ENCODE peak calls at places on chromosome 13, in four cellular contexts. One of them, this sample, is unnamed.

GRCh38 chr13:46675016-46675415 is 121.9 kb downstream of the ESD start:
- DNase-seq in left ventricle myocardium inferior: no peak
- DNase-seq in IMR-90: no peak
- DNase-seq in progenitor cell of endocrine pancreas: no peak
- DNase-seq in this sample: no peak

GRCh38 chr13:24698686-24699085 is 18.5 kb downstream of the ATP12A start:
- DNase-seq in IMR-90: no peak
- DNase-seq in left ventricle myocardium inferior: no peak
- DNase-seq in progenitor cell of endocrine pancreas: no peak
- DNase-seq in this sample: no peak

GRCh38 chr13:44305845-44306244 is 67.8 kb upstream of the SERP2 start:
- DNase-seq in IMR-90: peak
- DNase-seq in left ventricle myocardium inferior: no peak
- DNase-seq in progenitor cell of endocrine pancreas: no peak
- DNase-seq in this sample: no peak

GRCh38 chr13:82850644-82851043 is 1031.6 kb downstream of the SLITRK1 start:
- DNase-seq in progenitor cell of endocrine pancreas: no peak
- DNase-seq in left ventricle myocardium inferior: no peak
- DNase-seq in IMR-90: no peak
- DNase-seq in this sample: no peak

GRCh38 chr13:35469781-35470380 is 6.6 kb downstream of the MAB21L1 start:
- DNase-seq in left ventricle myocardium inferior: no peak
- DNase-seq in IMR-90: no peak
- DNase-seq in progenitor cell of endocrine pancreas: no peak
- DNase-seq in this sample: no peak

GRCh38 chr13:28751210-28751935 is 32.6 kb upstream of the SLC46A3 start:
- DNase-seq in IMR-90: no peak
- DNase-seq in left ventricle myocardium inferior: no peak
- DNase-seq in progenitor cell of endocrine pancreas: no peak
- DNase-seq in this sample: no peak

GRCh38 chr13:82136880-82137279 is 1745.4 kb downstream of the SLITRK1 start:
- DNase-seq in left ventricle myocardium inferior: no peak
- DNase-seq in progenitor cell of endocrine pancreas: no peak
- DNase-seq in IMR-90: no peak
- DNase-seq in this sample: no peak

GRCh38 chr13:97276862-97277269 is 54.7 kb downstream of the MBNL2 start:
- DNase-seq in progenitor cell of endocrine pancreas: no peak
- DNase-seq in left ventricle myocardium inferior: no peak
- DNase-seq in IMR-90: no peak
- DNase-seq in this sample: no peak

GRCh38 chr13:106513608-106514007 is 21.9 kb downstream of the EFNB2 start:
- DNase-seq in IMR-90: no peak
- DNase-seq in progenitor cell of endocrine pancreas: no peak
- DNase-seq in left ventricle myocardium inferior: no peak
- DNase-seq in this sample: no peak

GRCh38 chr13:51235756-51236564 is 13.8 kb downstream of the FAM124A start:
- DNase-seq in IMR-90: no peak
- DNase-seq in progenitor cell of endocrine pancreas: no peak
- DNase-seq in left ventricle myocardium inferior: no peak
- DNase-seq in this sample: no peak

GRCh38 chr13:72164811-72165210 is 297.8 kb upstream of the DACH1 start:
- DNase-seq in left ventricle myocardium inferior: no peak
- DNase-seq in progenitor cell of endocrine pancreas: no peak
- DNase-seq in IMR-90: no peak
- DNase-seq in this sample: no peak

GRCh38 chr13:100330662-100331061 is 241.8 kb downstream of the PCCA start:
- DNase-seq in left ventricle myocardium inferior: no peak
- DNase-seq in progenitor cell of endocrine pancreas: no peak
- DNase-seq in IMR-90: peak
- DNase-seq in this sample: no peak

GRCh38 chr13:21015284-21015683 is 46.1 kb downstream of the LATS2 start:
- DNase-seq in IMR-90: peak
- DNase-seq in progenitor cell of endocrine pancreas: no peak
- DNase-seq in left ventricle myocardium inferior: no peak
- DNase-seq in this sample: no peak

This sample was measured in Right ventricle myocardium superior.